ENCODE peak calls at places on chromosomes 1 and 21, in four cellular contexts. One of them, this sample, is unnamed.

GRCh38 chr1:10692401-10693021 is 103.9 kb downstream of the CASZ1 start:
- DNase-seq in AG10803: no peak
- DNase-seq in activated CD4-positive, alpha-beta T cell treated with anti-CD3 and anti-CD28 coated beads, Interleukin-2, amount 50 U/mL, for 24 hours: peak
- DNase-seq in NCI-H1436: peak
- DNase-seq in this sample: no peak

GRCh38 chr1:73593379-73593778 is 604.6 kb downstream of the LRRIQ3 start:
- DNase-seq in NCI-H1436: no peak
- DNase-seq in AG10803: peak
- DNase-seq in activated CD4-positive, alpha-beta T cell treated with anti-CD3 and anti-CD28 coated beads, Interleukin-2, amount 50 U/mL, for 24 hours: no peak
- DNase-seq in this sample: no peak

GRCh38 chr1:62849031-62849430 is 65.1 kb downstream of the ATG4C start:
- DNase-seq in activated CD4-positive, alpha-beta T cell treated with anti-CD3 and anti-CD28 coated beads, Interleukin-2, amount 50 U/mL, for 24 hours: no peak
- DNase-seq in AG10803: no peak
- DNase-seq in NCI-H1436: no peak
- DNase-seq in this sample: no peak

GRCh38 chr1:180881806-180882509 is 30.7 kb upstream of the KIAA1614 start:
- DNase-seq in AG10803: peak
- DNase-seq in activated CD4-positive, alpha-beta T cell treated with anti-CD3 and anti-CD28 coated beads, Interleukin-2, amount 50 U/mL, for 24 hours: no peak
- DNase-seq in NCI-H1436: peak
- DNase-seq in this sample: peak

GRCh38 chr1:40185951-40186864 is 25.0 kb downstream of the RLF start:
- DNase-seq in NCI-H1436: no peak
- DNase-seq in activated CD4-positive, alpha-beta T cell treated with anti-CD3 and anti-CD28 coated beads, Interleukin-2, amount 50 U/mL, for 24 hours: peak
- DNase-seq in AG10803: peak
- DNase-seq in this sample: no peak

GRCh38 chr1:53455592-53455991 is 3.6 kb upstream of the DMRTB1 start:
- DNase-seq in AG10803: no peak
- DNase-seq in activated CD4-positive, alpha-beta T cell treated with anti-CD3 and anti-CD28 coated beads, Interleukin-2, amount 50 U/mL, for 24 hours: no peak
- DNase-seq in NCI-H1436: no peak
- DNase-seq in this sample: no peak

GRCh38 chr1:112698366-112699310 is 8.3 kb downstream of the RHOC start:
- DNase-seq in AG10803: no peak
- DNase-seq in NCI-H1436: peak
- DNase-seq in activated CD4-positive, alpha-beta T cell treated with anti-CD3 and anti-CD28 coated beads, Interleukin-2, amount 50 U/mL, for 24 hours: no peak
- DNase-seq in this sample: no peak

GRCh38 chr1:107867422-107867821 is 97.6 kb downstream of the VAV3 start:
- DNase-seq in activated CD4-positive, alpha-beta T cell treated with anti-CD3 and anti-CD28 coated beads, Interleukin-2, amount 50 U/mL, for 24 hours: no peak
- DNase-seq in NCI-H1436: no peak
- DNase-seq in AG10803: no peak
- DNase-seq in this sample: peak

GRCh38 chr1:13751458-13751871 is 51.5 kb downstream of the PRDM2 start:
- DNase-seq in activated CD4-positive, alpha-beta T cell treated with anti-CD3 and anti-CD28 coated beads, Interleukin-2, amount 50 U/mL, for 24 hours: no peak
- DNase-seq in AG10803: no peak
- DNase-seq in NCI-H1436: no peak
- DNase-seq in this sample: no peak

GRCh38 chr1:71081697-71082080 is 854 bp upstream of the ZRANB2 start:
- DNase-seq in activated CD4-positive, alpha-beta T cell treated with anti-CD3 and anti-CD28 coated beads, Interleukin-2, amount 50 U/mL, for 24 hours: no peak
- DNase-seq in AG10803: no peak
- DNase-seq in NCI-H1436: no peak
- DNase-seq in this sample: peak

GRCh38 chr1:108142773-108143394 is 57.3 kb downstream of the SLC25A24 start:
- DNase-seq in NCI-H1436: no peak
- DNase-seq in activated CD4-positive, alpha-beta T cell treated with anti-CD3 and anti-CD28 coated beads, Interleukin-2, amount 50 U/mL, for 24 hours: no peak
- DNase-seq in AG10803: no peak
- DNase-seq in this sample: no peak

GRCh38 chr1:66311628-66312027 is 222.3 kb upstream of the SGIP1 start:
- DNase-seq in activated CD4-positive, alpha-beta T cell treated with anti-CD3 and anti-CD28 coated beads, Interleukin-2, amount 50 U/mL, for 24 hours: no peak
- DNase-seq in AG10803: no peak
- DNase-seq in NCI-H1436: no peak
- DNase-seq in this sample: no peak

GRCh38 chr21:43916691-43917514 is 51.9 kb downstream of the AGPAT3 start:
- DNase-seq in AG10803: no peak
- DNase-seq in activated CD4-positive, alpha-beta T cell treated with anti-CD3 and anti-CD28 coated beads, Interleukin-2, amount 50 U/mL, for 24 hours: peak
- DNase-seq in NCI-H1436: no peak
- DNase-seq in this sample: no peak

GRCh38 chr1:12090326-12090725 is 27.2 kb downstream of the TNFRSF8 start:
- DNase-seq in AG10803: no peak
- DNase-seq in NCI-H1436: no peak
- DNase-seq in activated CD4-positive, alpha-beta T cell treated with anti-CD3 and anti-CD28 coated beads, Interleukin-2, amount 50 U/mL, for 24 hours: no peak
- DNase-seq in this sample: no peak

GRCh38 chr1:246789454-246790339 is 65.5 kb downstream of the SCCPDH start:
- DNase-seq in NCI-H1436: no peak
- DNase-seq in AG10803: no peak
- DNase-seq in activated CD4-positive, alpha-beta T cell treated with anti-CD3 and anti-CD28 coated beads, Interleukin-2, amount 50 U/mL, for 24 hours: no peak
- DNase-seq in this sample: no peak

GRCh38 chr21:42256316-42256715 is 37.4 kb downstream of the ABCG1 start:
- DNase-seq in AG10803: no peak
- DNase-seq in NCI-H1436: no peak
- DNase-seq in activated CD4-positive, alpha-beta T cell treated with anti-CD3 and anti-CD28 coated beads, Interleukin-2, amount 50 U/mL, for 24 hours: no peak
- DNase-seq in this sample: no peak

GRCh38 chr1:14952626-14953314 is 200.8 kb upstream of the TMEM51 start:
- DNase-seq in activated CD4-positive, alpha-beta T cell treated with anti-CD3 and anti-CD28 coated beads, Interleukin-2, amount 50 U/mL, for 24 hours: no peak
- DNase-seq in NCI-H1436: no peak
- DNase-seq in AG10803: peak
- DNase-seq in this sample: no peak

GRCh38 chr1:184143449-184143848 is 91.9 kb downstream of the TSEN15 start:
- DNase-seq in NCI-H1436: no peak
- DNase-seq in AG10803: peak
- DNase-seq in activated CD4-positive, alpha-beta T cell treated with anti-CD3 and anti-CD28 coated beads, Interleukin-2, amount 50 U/mL, for 24 hours: no peak
- DNase-seq in this sample: peak

GRCh38 chr21:42474043-42474831 is 21.8 kb downstream of the RSPH1 start:
- DNase-seq in NCI-H1436: no peak
- DNase-seq in AG10803: no peak
- DNase-seq in activated CD4-positive, alpha-beta T cell treated with anti-CD3 and anti-CD28 coated beads, Interleukin-2, amount 50 U/mL, for 24 hours: no peak
- DNase-seq in this sample: no peak

GRCh38 chr1:18592368-18592767 is 38.3 kb upstream of the PAX7 start:
- DNase-seq in NCI-H1436: no peak
- DNase-seq in AG10803: no peak
- DNase-seq in activated CD4-positive, alpha-beta T cell treated with anti-CD3 and anti-CD28 coated beads, Interleukin-2, amount 50 U/mL, for 24 hours: no peak
- DNase-seq in this sample: no peak

GRCh38 chr1:155062702-155063411 is 683 bp upstream of the EFNA4 start:
- DNase-seq in activated CD4-positive, alpha-beta T cell treated with anti-CD3 and anti-CD28 coated beads, Interleukin-2, amount 50 U/mL, for 24 hours: no peak
- DNase-seq in NCI-H1436: peak
- DNase-seq in AG10803: no peak
- DNase-seq in this sample: peak

GRCh38 chr1:30697977-30698376 is 25.4 kb downstream of the MATN1 start:
- DNase-seq in activated CD4-positive, alpha-beta T cell treated with anti-CD3 and anti-CD28 coated beads, Interleukin-2, amount 50 U/mL, for 24 hours: no peak
- DNase-seq in NCI-H1436: no peak
- DNase-seq in AG10803: peak
- DNase-seq in this sample: no peak

GRCh38 chr21:34526618-34527290 is 14.7 kb upstream of the KCNE1 start:
- DNase-seq in NCI-H1436: no peak
- DNase-seq in AG10803: peak
- DNase-seq in activated CD4-positive, alpha-beta T cell treated with anti-CD3 and anti-CD28 coated beads, Interleukin-2, amount 50 U/mL, for 24 hours: peak
- DNase-seq in this sample: no peak

GRCh38 chr1:12754738-12755137 is 8.7 kb downstream of the CFAP107 start:
- DNase-seq in activated CD4-positive, alpha-beta T cell treated with anti-CD3 and anti-CD28 coated beads, Interleukin-2, amount 50 U/mL, for 24 hours: no peak
- DNase-seq in AG10803: no peak
- DNase-seq in NCI-H1436: no peak
- DNase-seq in this sample: no peak